ENCODE peak calls at places on chromosomes 1 and 21, in nine cellular contexts. V is transverse colon, O is stomach, D is suprapubic skin, P is esophagus muscularis mucosa, Y is HL-60, Z is breast epithelium, F is GM23338, Q is HCT116. T is an unnamed sample.

GRCh38 chr1:9755441-9755995 is 68.2 kb downstream of the CLSTN1 start:
- DNase-seq in V (no peak), O (no peak), D (no peak), P (no peak), Y (no peak), Z (no peak), F (no peak), Q (no peak), T (peak; percentile 35)

GRCh38 chr21:14968821-14969220 is 96.0 kb downstream of the NRIP1 start:
- DNase-seq in V (no peak), O (no peak), D (no peak), P (no peak), Y (no peak), Z (no peak), F (no peak), Q (no peak), T (no peak)

GRCh38 chr1:27333717-27334279 is 8.0 kb upstream of the SYTL1 start:
- DNase-seq in V (no peak), O (no peak), D (no peak), P (no peak), Y (no peak), Z (no peak), F (no peak), Q (no peak), T (no peak)

GRCh38 chr1:165894591-165894990 is 67.2 kb downstream of the UCK2 start:
- DNase-seq in V (no peak), O (no peak), D (no peak), P (no peak), Y (no peak), Z (no peak), F (no peak), Q (no peak), T (no peak)

GRCh38 chr1:16239972-16240491 is 3.0 kb upstream of the CPLANE2 start:
- DNase-seq in V (peak; percentile 5), O (no peak), D (no peak), P (no peak), Y (no peak), Z (no peak), F (no peak), Q (no peak), T (no peak)

GRCh38 chr1:33137800-33138199 is 44.0 kb downstream of the TRIM62 start:
- DNase-seq in V (no peak), O (peak; percentile 32), D (no peak), P (no peak), Y (no peak), Z (no peak), F (peak; percentile 91), Q (no peak), T (no peak)

GRCh38 chr1:230208619-230209261 is 141.7 kb downstream of the GALNT2 start:
- DNase-seq in V (no peak), O (no peak), D (no peak), P (no peak), Y (no peak), Z (no peak), F (no peak), Q (no peak), T (no peak)

GRCh38 chr1:39194398-39195051 is 10.0 kb upstream of the MACF1 start:
- DNase-seq in V (no peak), O (no peak), D (no peak), P (no peak), Y (no peak), Z (no peak), F (no peak), Q (no peak), T (no peak)

GRCh38 chr1:109482796-109483638 is 688 bp upstream of the ATXN7L2 start:
- DNase-seq in V (no peak), O (no peak), D (no peak), P (no peak), Y (no peak), Z (no peak), F (peak; percentile 77), Q (no peak), T (peak; percentile 91)

GRCh38 chr1:42319871-42320484 is 15.1 kb downstream of the FOXJ3 start:
- DNase-seq in V (peak; percentile 58), O (no peak), D (no peak), P (no peak), Y (no peak), Z (no peak), F (no peak), Q (no peak), T (no peak)

DNA sequence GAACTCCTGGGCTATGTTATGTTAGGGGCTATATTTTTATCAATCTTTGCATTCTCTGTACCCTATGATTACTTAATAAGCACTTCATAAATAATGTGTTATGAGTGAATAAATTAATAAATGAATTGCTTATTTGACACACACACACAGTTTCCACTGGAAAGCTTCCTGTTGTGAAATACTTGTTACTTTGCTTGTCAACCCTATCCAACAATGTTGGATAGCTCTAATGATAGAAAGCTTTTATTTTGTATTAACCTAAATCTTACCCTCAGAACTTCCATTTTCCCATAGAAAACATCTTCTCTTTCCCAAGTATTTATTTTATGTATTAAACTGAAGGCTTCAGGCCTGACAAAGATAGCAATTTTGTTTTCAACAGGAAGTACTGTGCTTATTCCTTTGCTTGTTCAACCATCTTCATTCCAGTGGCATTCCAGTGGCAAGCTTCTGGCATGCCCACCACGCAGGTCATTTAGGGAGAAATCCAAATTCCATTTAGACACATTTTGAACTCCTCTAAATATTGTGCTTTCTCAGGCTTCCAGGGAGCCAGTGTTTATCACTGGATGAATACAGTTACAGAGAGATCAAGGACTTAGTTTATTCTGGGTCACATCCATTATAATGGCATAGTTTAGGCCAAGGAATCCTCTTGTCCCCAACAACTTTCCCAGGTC is 134.4 kb downstream of the TGFB2 start:
- DNase-seq in V (no peak), O (no peak), D (no peak), P (no peak), Y (no peak), Z (peak; percentile 67), F (no peak), Q (no peak), T (no peak)
- H3K27ac ChIP-seq in V (peak overlapping the region; percentile 63), O (peak overlapping the region; percentile 67), D (peak overlapping the region; percentile 46), P (peak overlapping the region; percentile 78), Y (no peak overlapping the region), Z (peak overlapping the region; percentile 87), F (no peak overlapping the region), Q (no peak overlapping the region), T (peak overlapping the region; percentile 26)

GRCh38 chr1:224678168-224678567 is 62.1 kb downstream of the CNIH3 start:
- DNase-seq in V (no peak), O (no peak), D (no peak), P (no peak), Y (no peak), Z (no peak), F (no peak), Q (no peak), T (no peak)

GRCh38 chr1:224681816-224682215 is 65.7 kb downstream of the CNIH3 start:
- DNase-seq in V (no peak), O (no peak), D (no peak), P (no peak), Y (no peak), Z (no peak), F (no peak), Q (no peak), T (no peak)

GRCh38 chr1:224675589-224675988 is 59.5 kb downstream of the CNIH3 start:
- DNase-seq in V (no peak), O (no peak), D (no peak), P (no peak), Y (no peak), Z (no peak), F (no peak), Q (no peak), T (no peak)

GRCh38 chr1:224673161-224673560 is 57.0 kb downstream of the CNIH3 start:
- DNase-seq in V (no peak), O (no peak), D (no peak), P (no peak), Y (no peak), Z (no peak), F (no peak), Q (no peak), T (no peak)

GRCh38 chr1:224676613-224677012 is 60.5 kb downstream of the CNIH3 start:
- DNase-seq in V (no peak), O (no peak), D (no peak), P (no peak), Y (no peak), Z (no peak), F (no peak), Q (no peak), T (no peak)
- H3K4me3 ChIP-seq in V (no peak overlapping the region), O (no peak overlapping the region), D (no peak overlapping the region), P (no peak overlapping the region), Y (no peak overlapping the region), Z (no peak overlapping the region), F (no peak overlapping the region), Q (no peak overlapping the region), T (no peak overlapping the region)

GRCh38 chr1:3482590-3482899 is 28.1 kb downstream of the ARHGEF16 start:
- DNase-seq in V (no peak), O (no peak), D (no peak), P (no peak), Y (no peak), Z (no peak), F (peak; percentile 38), Q (no peak), T (no peak)

GRCh38 chr1:3481836-3482589 is 27.5 kb downstream of the ARHGEF16 start:
- DNase-seq in V (peak; percentile 40), O (peak; percentile 83), D (no peak), P (no peak), Y (no peak), Z (peak; percentile 47), F (no peak), Q (peak; percentile 42), T (no peak)

GRCh38 chr1:3483380-3483779 is 28.9 kb downstream of the ARHGEF16 start:
- DNase-seq in V (no peak), O (no peak), D (no peak), P (no peak), Y (no peak), Z (no peak), F (no peak), Q (no peak), T (no peak)

GRCh38 chr1:3485016-3485415 is 30.6 kb downstream of the ARHGEF16 start:
- DNase-seq in V (no peak), O (no peak), D (no peak), P (no peak), Y (no peak), Z (no peak), F (no peak), Q (no peak), T (no peak)

DNA sequence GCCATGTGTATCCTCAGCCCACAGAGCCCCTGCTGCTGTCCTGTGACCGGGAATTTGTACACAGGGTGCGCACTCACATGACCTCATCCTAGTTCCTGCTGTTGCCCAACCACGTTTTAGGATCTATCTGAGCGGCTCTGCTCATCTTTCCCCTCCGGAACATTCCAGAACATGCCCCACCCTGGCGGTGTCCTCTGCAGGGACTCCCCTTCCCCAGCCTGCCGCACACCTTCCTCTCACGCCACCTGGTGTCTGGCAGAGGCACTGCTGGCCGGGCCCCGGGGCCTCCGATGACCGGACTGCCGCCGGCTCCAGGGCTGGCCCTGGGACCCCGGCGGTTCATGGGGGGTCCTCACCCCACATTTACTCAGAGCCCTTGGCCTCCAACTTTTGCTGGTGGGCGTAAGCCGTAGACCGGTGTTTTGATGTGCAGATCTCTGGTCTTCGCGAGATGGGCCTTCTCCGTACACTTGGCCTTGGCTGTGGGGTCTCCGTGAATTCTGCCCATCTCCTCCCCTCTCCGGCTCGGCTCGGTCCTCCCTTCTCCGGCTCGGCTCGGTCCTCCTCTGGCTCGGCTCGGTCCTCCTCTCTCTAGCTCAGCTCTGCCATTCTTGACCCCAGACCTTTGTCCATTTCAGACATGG is 29.5 kb downstream of the ARHGEF16 start:
- DNase-seq in V (peak; percentile 50), O (peak; percentile 68), D (no peak), P (no peak), Y (peak; percentile 25), Z (no peak), F (peak; percentile 91), Q (no peak), T (no peak)
- TF ChIP-seq POLR2AphosphoS5 in V (no peak), O (no peak), D (no peak), P (no peak), Y (peak; percentile 25), Z (no peak), F (no peak), Q (no peak), T (no peak)

GRCh38 chr1:25567710-25568089 is 24.3 kb downstream of the LDLRAP1 start:
- DNase-seq in V (no peak), O (no peak), D (no peak), P (no peak), Y (no peak), Z (no peak), F (no peak), Q (no peak), T (no peak)
- H3K27ac ChIP-seq in V (peak overlapping the region; percentile 71), O (peak overlapping the region; percentile 90), D (peak overlapping the region; percentile 77), P (peak overlapping the region; percentile 92), Y (no peak overlapping the region), Z (peak overlapping the region; percentile 94), F (peak overlapping the region; percentile 84), Q (peak overlapping the region; percentile 96), T (peak overlapping the region; percentile 92)